ENCODE peak calls at places on chromosomes 3 and 15, in seven cellular contexts. F is heart left ventricle; M is mesothelial cell of epicardium; B is NCI-H1105 treated with DMSO at 0.1 percent for 48 hours; N is stimulated activated CD4-positive, alpha-beta T cell treated with anti-CD3 and anti-CD28 coated beads, Interleukin-2, amount 100 ng/mL, for 48 hours; U is LoVo; K is activated CD4-positive, alpha-beta T cell treated with anti-CD3 and anti-CD28 coated beads, Interleukin-2, amount 50 U/mL, for 1 hour. Z is an unnamed sample.

GRCh38 chr15:27249723-27250160 is 278.8 kb downstream of the GABRG3 start:
- DNase-seq in B (no peak), U (no peak), N (no peak), K (no peak), F (no peak), M (no peak), Z (no peak)

GRCh38 chr3:169864270-169864669 is 5.5 kb downstream of the LRRC31 start:
- DNase-seq in K (no peak), N (no peak), M (no peak), U (no peak), B (no peak), F (no peak), Z (no peak)

GRCh38 chr3:149596136-149596770 is 61.6 kb downstream of the WWTR1 start:
- DNase-seq in M (no peak), F (no peak), U (no peak), N (no peak), B (no peak), K (no peak), Z (no peak)

GRCh38 chr15:70854669-70854976 is 666 bp upstream of the LARP6 start:
- DNase-seq in K (no peak), U (peak; percentile 24), B (no peak), N (no peak), M (no peak), F (no peak), Z (no peak)

GRCh38 chr15:36936652-36937051 is 163.7 kb downstream of the MEIS2 start:
- DNase-seq in K (no peak), M (no peak), F (no peak), U (no peak), N (no peak), B (no peak), Z (no peak)

GRCh38 chr3:55564709-55565108 is 77.6 kb upstream of the WNT5A start:
- DNase-seq in K (no peak), N (no peak), U (no peak), B (no peak), F (no peak), M (no peak), Z (peak; percentile 56)

GRCh38 chr15:73866881-73867410 is 6.4 kb upstream of the TBC1D21 start:
- DNase-seq in B (no peak), U (no peak), K (no peak), F (no peak), M (no peak), N (no peak), Z (no peak)

GRCh38 chr3:66763294-66763693 is 234.8 kb upstream of the KBTBD8 start:
- DNase-seq in N (no peak), B (no peak), U (no peak), F (no peak), K (no peak), M (no peak), Z (no peak)

GRCh38 chr15:85581495-85581894 is 201.1 kb downstream of the AKAP13 start:
- DNase-seq in K (peak; percentile 41), N (no peak), F (peak; percentile 76), U (no peak), M (no peak), B (no peak), Z (no peak)

GRCh38 chr3:18499256-18499655 is 74.1 kb upstream of the SATB1 start:
- DNase-seq in B (no peak), N (no peak), F (no peak), U (no peak), K (peak; percentile 6), M (no peak), Z (no peak)

GRCh38 chr15:90419738-90420487 is 31.9 kb downstream of the IQGAP1 start:
- DNase-seq in B (no peak), K (no peak), F (no peak), M (no peak), N (no peak), U (peak; percentile 86), Z (no peak)

GRCh38 chr15:75356006-75356405 is 9.2 kb downstream of the NEIL1 start:
- DNase-seq in B (no peak), K (no peak), N (no peak), U (no peak), M (no peak), F (no peak), Z (no peak)

GRCh38 chr3:28347374-28348285 is 891 bp upstream of the ZCWPW2 start:
- DNase-seq in M (no peak), U (no peak), N (no peak), F (no peak), K (no peak), B (peak; percentile 17), Z (no peak)

GRCh38 chr15:81259791-81260190 is 63.1 kb downstream of the IL16 start:
- DNase-seq in F (no peak), K (no peak), N (no peak), M (no peak), U (no peak), B (no peak), Z (no peak)

GRCh38 chr3:194070634-194071409 is 65.1 kb upstream of the HES1 start:
- DNase-seq in K (peak; percentile 53), U (peak; percentile 84), F (peak; percentile 93), B (peak; percentile 81), N (peak; percentile 59), M (peak; percentile 73), Z (peak; percentile 96)

GRCh38 chr15:62454567-62455172 is 289.6 kb upstream of the C2CD4B start:
- DNase-seq in B (no peak), F (no peak), U (no peak), N (no peak), K (no peak), M (no peak), Z (no peak)

GRCh38 chr3:9949115-9949514 is 3.1 kb downstream of the PRRT3 start:
- DNase-seq in K (no peak), B (no peak), N (no peak), M (no peak), U (no peak), F (no peak), Z (no peak)

GRCh38 chr3:51955893-51956770 is 951 bp downstream of the GPR62 start:
- DNase-seq in M (no peak), B (peak; percentile 47), U (no peak), K (peak; percentile 32), N (peak; percentile 36), F (peak; percentile 84), Z (no peak)

GRCh38 chr3:105647047-105647446 is 221.8 kb downstream of the CBLB start:
- DNase-seq in K (no peak), N (no peak), F (no peak), B (peak; percentile 9), U (peak; percentile 41), M (no peak), Z (peak; percentile 77)

GRCh38 chr3:66378256-66378655 is 122.6 kb downstream of the LRIG1 start:
- DNase-seq in K (peak; percentile 55), U (no peak), N (peak; percentile 24), M (no peak), F (no peak), B (no peak), Z (peak; percentile 41)

GRCh38 chr3:132210476-132211346 is 106.5 kb upstream of the ACP3 start:
- DNase-seq in M (no peak), U (peak; percentile 12), F (no peak), B (peak; percentile 65), K (peak; percentile 3), N (peak; percentile 1), Z (peak; percentile 10)

GRCh38 chr15:42080585-42081462 is 13.5 kb downstream of the PLA2G4D start:
- DNase-seq in U (no peak), B (no peak), K (no peak), F (no peak), N (no peak), M (no peak), Z (no peak)

GRCh38 chr3:20326537-20326936 is 140.5 kb upstream of the SGO1 start:
- DNase-seq in B (no peak), M (no peak), N (no peak), K (no peak), U (no peak), F (no peak), Z (no peak)

GRCh38 chr3:188558343-188559068 is 404.5 kb downstream of the LPP start:
- DNase-seq in N (no peak), F (no peak), M (no peak), B (no peak), K (no peak), U (no peak), Z (no peak)

GRCh38 chr3:160999268-160999667 is 105.9 kb downstream of the B3GALNT1 start:
- DNase-seq in M (no peak), K (no peak), B (no peak), F (no peak), N (no peak), U (peak; percentile 14), Z (no peak)

GRCh38 chr15:65033659-65034269 is 4.3 kb upstream of the MTFMT start:
- DNase-seq in B (peak; percentile 34), N (no peak), M (no peak), K (no peak), U (peak; percentile 49), F (no peak), Z (peak; percentile 77)

GRCh38 chr3:28328188-28329151 is 20.1 kb upstream of the ZCWPW2 start:
- DNase-seq in N (no peak), B (peak; percentile 8), F (no peak), U (peak; percentile 42), K (no peak), M (no peak), Z (peak; percentile 1)

GRCh38 chr15:33148129-33148850 is 46.2 kb downstream of the FMN1 start:
- DNase-seq in N (no peak), U (no peak), M (no peak), K (no peak), F (no peak), B (no peak), Z (no peak)

GRCh38 chr3:123105201-123106189 is 38.7 kb downstream of the PDIA5 start:
- DNase-seq in F (no peak), B (no peak), M (no peak), N (no peak), U (no peak), K (no peak), Z (no peak)

GRCh38 chr15:75672646-75673425 is 25.1 kb downstream of the SNX33 start:
- DNase-seq in B (no peak), F (no peak), M (no peak), N (no peak), K (no peak), U (no peak), Z (no peak)

GRCh38 chr3:165406425-165406824 is 210.2 kb upstream of the SLITRK3 start:
- DNase-seq in F (no peak), M (no peak), K (no peak), U (no peak), N (no peak), B (no peak), Z (no peak)

GRCh38 chr3:14518432-14518802 is 21.7 kb downstream of the GRIP2 start:
- DNase-seq in K (no peak), N (no peak), B (no peak), M (no peak), U (no peak), F (no peak), Z (no peak)

GRCh38 chr3:47266709-47267489 is 15.7 kb downstream of the KIF9 start:
- DNase-seq in B (no peak), K (peak; percentile 37), N (peak; percentile 27), F (peak; percentile 90), U (peak; percentile 42), M (no peak), Z (peak; percentile 48)